ENCODE peak calls at places on chromosomes 11 and 22, in seven cellular contexts. N is posterior vena cava; D is iris pigment epithelial cell; T is NCI-H82; Z is hypothalamus; Y is activated naive CD4-positive, alpha-beta T cell treated with anti-CD3 and anti-CD28 coated beads, Interleukin-2, amount 10 ng/mL, durations not matched to agents 7 days and 5 days; V is dorsolateral prefrontal cortex. K is an unnamed sample.
A peak's percentile ranks its signal among the peaks of the same experiment; 100 is the strongest.

GRCh38 chr11:494761-495536 is 12.1 kb downstream of the RNH1 start:
- DNase-seq in N (no peak), D (no peak), T (no peak), Z (peak; percentile 78), Y (no peak), V (peak; percentile 89), K (no peak)

GRCh38 chr22:20981787-20982562 is at the start of gene LZTR1:
- DNase-seq in N (peak; percentile 96), D (peak; percentile 93), T (peak; percentile 81), Z (peak; percentile 86), Y (peak; percentile 82), V (peak; percentile 83), K (peak; percentile 65)

GRCh38 chr22:46092646-46093410 is 57.5 kb upstream of the PPARA start:
- DNase-seq in N (no peak), D (no peak), T (no peak), Z (no peak), Y (no peak), V (no peak), K (no peak)

GRCh38 chr22:37167981-37168647 is 18.4 kb upstream of the IL2RB start:
- DNase-seq in N (peak; percentile 31), D (no peak), T (no peak), Z (no peak), Y (peak; percentile 43), V (peak; percentile 5), K (no peak)

GRCh38 chr22:31100762-31101525 is 6.4 kb downstream of the SELENOM start:
- DNase-seq in N (no peak), D (no peak), T (no peak), Z (no peak), Y (no peak), V (no peak), K (no peak)

GRCh38 chr11:36744375-36745168 is 146.5 kb upstream of the RAG2 start:
- DNase-seq in N (peak; percentile 90), D (peak; percentile 68), T (peak; percentile 77), Z (peak; percentile 36), Y (peak; percentile 73), V (peak; percentile 43), K (peak; percentile 19)

GRCh38 chr11:94885133-94885532 is 88.2 kb downstream of the CWC15 start:
- DNase-seq in N (no peak), D (peak; percentile 51), T (peak; percentile 3), Z (no peak), Y (no peak), V (no peak), K (no peak)

GRCh38 chr11:111777094-111778046 is 11.2 kb upstream of the PPP2R1B start:
- DNase-seq in N (no peak), D (peak; percentile 84), T (peak; percentile 79), Z (peak; percentile 45), Y (peak; percentile 39), V (no peak), K (no peak)

GRCh38 chr11:20658135-20658534 is 11.3 kb upstream of the NELL1 start:
- DNase-seq in N (no peak), D (no peak), T (no peak), Z (no peak), Y (no peak), V (no peak), K (no peak)

GRCh38 chr22:50306753-50307749 is at the start of gene PLXNB2:
- DNase-seq in N (peak; percentile 93), D (peak; percentile 79), T (peak; percentile 82), Z (peak; percentile 80), Y (peak; percentile 48), V (peak; percentile 82), K (no peak)

GRCh38 chr11:1508491-1508891 is 21.9 kb upstream of the MOB2 start:
- DNase-seq in N (no peak), D (no peak), T (no peak), Z (no peak), Y (no peak), V (no peak), K (no peak)

GRCh38 chr11:18230859-18231258 is 5.7 kb downstream of the SAA4 start:
- DNase-seq in N (no peak), D (no peak), T (no peak), Z (no peak), Y (no peak), V (no peak), K (no peak)

GRCh38 chr11:114273071-114273470 is 23.1 kb upstream of the NNMT start:
- DNase-seq in N (no peak), D (no peak), T (peak; percentile 73), Z (no peak), Y (no peak), V (no peak), K (no peak)

GRCh38 chr11:33478111-33478573 is 221.0 kb downstream of the HIPK3 start:
- DNase-seq in N (no peak), D (peak; percentile 47), T (peak; percentile 58), Z (peak; percentile 10), Y (no peak), V (peak; percentile 75), K (no peak)

GRCh38 chr22:41382098-41382578 is 396 bp downstream of the TEF start:
- DNase-seq in N (no peak), D (peak; percentile 20), T (peak; percentile 81), Z (peak; percentile 77), Y (peak; percentile 79), V (peak; percentile 46), K (peak; percentile 58)

GRCh38 chr22:25716637-25717036 is 25.4 kb upstream of the MYO18B start:
- DNase-seq in N (no peak), D (no peak), T (peak; percentile 22), Z (no peak), Y (no peak), V (no peak), K (no peak)

GRCh38 chr22:48264586-48264985 is 1502.1 kb downstream of the TBC1D22A start:
- DNase-seq in N (no peak), D (no peak), T (no peak), Z (no peak), Y (no peak), V (no peak), K (no peak)

GRCh38 chr22:44080936-44081853 is 57.1 kb downstream of the PARVB start:
- DNase-seq in N (peak; percentile 93), D (peak; percentile 64), T (peak; percentile 95), Z (peak; percentile 65), Y (peak; percentile 84), V (peak; percentile 83), K (peak; percentile 43)

GRCh38 chr22:46697811-46698515 is 40.1 kb downstream of the CERK start:
- DNase-seq in N (no peak), D (no peak), T (no peak), Z (no peak), Y (no peak), V (no peak), K (no peak)

GRCh38 chr11:118908931-118909618 is 16.7 kb downstream of the BCL9L start:
- DNase-seq in N (peak; percentile 92), D (peak; percentile 88), T (peak; percentile 99), Z (no peak), Y (no peak), V (peak; percentile 70), K (no peak)

GRCh38 chr11:86108146-86108545 is 39.3 kb upstream of the PICALM start:
- DNase-seq in N (no peak), D (no peak), T (peak; percentile 93), Z (no peak), Y (no peak), V (no peak), K (no peak)

GRCh38 chr11:94912806-94913205 is 60.5 kb downstream of the CWC15 start:
- DNase-seq in N (no peak), D (no peak), T (no peak), Z (no peak), Y (no peak), V (no peak), K (no peak)

GRCh38 chr22:32708835-32709234 is 92.7 kb upstream of the TIMP3 start:
- DNase-seq in N (peak; percentile 86), D (no peak), T (no peak), Z (no peak), Y (no peak), V (no peak), K (no peak)

GRCh38 chr22:40463017-40463631 is 92.7 kb downstream of the SGSM3 start:
- DNase-seq in N (no peak), D (no peak), T (no peak), Z (no peak), Y (peak; percentile 62), V (no peak), K (peak; percentile 27)

GRCh38 chr11:114285599-114285998 is 10.6 kb upstream of the NNMT start:
- DNase-seq in N (no peak), D (no peak), T (no peak), Z (no peak), Y (no peak), V (no peak), K (no peak)

GRCh38 chr11:95515379-95515778 is 274.2 kb downstream of the FAM76B start:
- DNase-seq in N (no peak), D (no peak), T (no peak), Z (no peak), Y (no peak), V (no peak), K (no peak)

GRCh38 chr11:32316846-32317525 is 118.4 kb downstream of the WT1 start:
- DNase-seq in N (no peak), D (no peak), T (peak; percentile 12), Z (no peak), Y (no peak), V (no peak), K (no peak)

GRCh38 chr11:6531267-6531752 is 34.2 kb downstream of the DNHD1 start:
- DNase-seq in N (no peak), D (peak; percentile 41), T (peak; percentile 72), Z (peak; percentile 21), Y (peak; percentile 37), V (no peak), K (no peak)

GRCh38 chr11:119335655-119336543 is 1.6 kb downstream of the RNF26 start:
- DNase-seq in N (no peak), D (no peak), T (no peak), Z (peak; percentile 43), Y (no peak), V (no peak), K (no peak)

GRCh38 chr22:49954354-49954753 is 6.2 kb upstream of the PIM3 start:
- DNase-seq in N (no peak), D (no peak), T (no peak), Z (no peak), Y (no peak), V (no peak), K (no peak)

GRCh38 chr22:45977551-45978274 is 751 bp upstream of the WNT7B start:
- DNase-seq in N (no peak), D (peak; percentile 31), T (peak; percentile 10), Z (no peak), Y (no peak), V (no peak), K (no peak)

GRCh38 chr22:36415415-36416168 is 27.8 kb upstream of the MYH9 start:
- DNase-seq in N (no peak), D (no peak), T (no peak), Z (no peak), Y (no peak), V (no peak), K (no peak)

GRCh38 chr22:47398491-47398890 is 636.0 kb downstream of the TBC1D22A start:
- DNase-seq in N (no peak), D (no peak), T (peak; percentile 93), Z (no peak), Y (no peak), V (no peak), K (no peak)

GRCh38 chr11:2518112-2518982 is 73.5 kb downstream of the KCNQ1 start:
- DNase-seq in N (peak; percentile 67), D (no peak), T (no peak), Z (no peak), Y (peak; percentile 17), V (peak; percentile 15), K (no peak)

GRCh38 chr11:109926941-109927340 is 166.3 kb upstream of the ZC3H12C start:
- DNase-seq in N (no peak), D (no peak), T (no peak), Z (no peak), Y (no peak), V (no peak), K (no peak)

GRCh38 chr22:49026476-49027121 is 801.1 kb downstream of the BRD1 start:
- DNase-seq in N (no peak), D (no peak), T (no peak), Z (peak; percentile 41), Y (no peak), V (no peak), K (no peak)

GRCh38 chr11:104858882-104859735 is 39.2 kb downstream of the CASP12 start:
- DNase-seq in N (no peak), D (peak; percentile 10), T (no peak), Z (no peak), Y (no peak), V (peak; percentile 39), K (no peak)

GRCh38 chr11:124086447-124086846 is 28.8 kb upstream of the VWA5A start:
- DNase-seq in N (no peak), D (no peak), T (peak; percentile 38), Z (peak; percentile 46), Y (no peak), V (peak; percentile 79), K (no peak)